ENCODE peak calls at places on chromosomes 16 and 17, in six cellular contexts. I is prostate gland, T is A673, D is HCT116, G is caudate nucleus, Z is A549. R is an unnamed sample.

GRCh38 chr17:28746611-28747045 is 2.8 kb downstream of the TRAF4 start:
- DNase-seq in I (no peak), D (no peak), G (peak), T (no peak), Z (no peak), R (peak)

GRCh38 chr16:49643429-49644142 is 212.3 kb downstream of the ZNF423 start:
- DNase-seq in G (no peak), Z (no peak), T (peak), D (no peak), I (no peak), R (peak)

GRCh38 chr17:74738051-74738996 is 1.3 kb downstream of the RAB37 start:
- DNase-seq in I (no peak), G (no peak), D (no peak), T (no peak), Z (no peak), R (peak)

GRCh38 chr16:30104492-30104891 is 8.5 kb upstream of the YPEL3 start:
- DNase-seq in T (no peak), Z (no peak), G (no peak), I (no peak), D (no peak), R (no peak)

GRCh38 chr16:47815655-47816054 is 340.1 kb downstream of the ABCC12 start:
- DNase-seq in I (no peak), G (no peak), T (no peak), Z (no peak), D (no peak), R (no peak)

GRCh38 chr17:55770220-55770870 is 19.5 kb downstream of the PCTP start:
- DNase-seq in Z (peak), G (no peak), D (peak), I (no peak), T (peak), R (no peak)

GRCh38 chr16:74844041-74844826 is 69.6 kb upstream of the FA2H start:
- DNase-seq in G (no peak), T (no peak), D (no peak), I (no peak), Z (no peak), R (no peak)

GRCh38 chr17:39194089-39194984 is 3.1 kb downstream of the CACNB1 start:
- DNase-seq in Z (peak), I (no peak), G (peak), D (no peak), T (peak), R (peak)

GRCh38 chr17:10547351-10547750 is 2.1 kb downstream of the MYH2 start:
- DNase-seq in G (no peak), Z (no peak), I (no peak), T (no peak), D (no peak), R (no peak)

DNA sequence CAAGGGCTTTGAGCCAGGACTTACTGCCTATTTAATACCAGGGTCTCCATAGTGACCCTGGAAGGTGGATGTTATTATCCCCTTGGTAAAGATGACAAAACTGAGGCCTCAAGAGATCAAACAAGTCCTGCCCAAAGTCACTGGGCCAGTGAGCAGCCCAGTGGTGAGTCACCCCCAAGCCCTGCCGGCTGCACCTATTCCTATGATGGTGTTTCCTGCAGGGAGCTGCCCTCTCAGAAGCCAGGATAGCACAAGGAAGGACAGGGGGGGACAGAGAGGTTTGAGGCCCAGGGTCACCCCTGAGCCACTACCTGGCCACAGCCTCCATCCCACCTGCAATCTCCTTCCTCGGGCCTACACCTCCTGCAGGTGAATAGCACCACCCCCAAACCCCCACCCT is 90.9 kb downstream of the SDK2 start:
- DNase-seq in D (no peak), T (no peak), Z (no peak), G (no peak), I (no peak), R (no peak)
- H3K27ac ChIP-seq in D (no peak), T (no peak), Z (no peak), G (no peak), I (no peak), R (no peak)

GRCh38 chr16:67173808-67174705 is 3.7 kb downstream of the NOL3 start:
- DNase-seq in I (peak), G (peak), D (no peak), Z (peak), T (peak), R (peak)

GRCh38 chr16:67174706-67175231 is 4.4 kb downstream of the NOL3 start:
- DNase-seq in Z (no peak), G (no peak), D (no peak), I (no peak), T (no peak), R (no peak)

GRCh38 chr16:67170168-67170947 is at the start of gene NOL3:
- DNase-seq in D (no peak), Z (peak), G (peak), T (peak), I (peak), R (peak)

GRCh38 chr16:67170948-67171649 is 761 bp downstream of the NOL3 start:
- DNase-seq in Z (peak), D (no peak), T (peak), G (no peak), I (no peak), R (no peak)

GRCh38 chr16:67173323-67173722 is 3.0 kb downstream of the NOL3 start:
- DNase-seq in I (no peak), G (no peak), Z (no peak), T (no peak), D (no peak), R (no peak)
- H3K27ac ChIP-seq in I (peak), G (peak), Z (peak), T (peak), D (peak), R (no peak)

GRCh38 chr16:88382491-88383400 is at the start of gene ZNF469:
- DNase-seq in Z (peak), I (no peak), D (no peak), G (no peak), T (no peak), R (peak)
- H3K27ac ChIP-seq in Z (peak), I (no peak), D (peak), G (peak), T (no peak), R (no peak)

GRCh38 chr16:2816751-2817495 is at the start of gene PRSS21:
- DNase-seq in Z (no peak), D (no peak), T (no peak), G (no peak), I (no peak), R (peak)
- H3K27ac ChIP-seq in Z (no peak), D (no peak), T (no peak), G (no peak), I (no peak), R (no peak)

GRCh38 chr17:61249649-61250301 is 149.9 kb upstream of the TBX2 start:
- DNase-seq in D (no peak), G (no peak), T (no peak), I (no peak), Z (no peak), R (no peak)
- H3K27ac ChIP-seq in D (no peak), G (no peak), T (no peak), I (no peak), Z (peak), R (peak)

GRCh38 chr17:83092931-83093330 is 13.5 kb downstream of the METRNL start:
- DNase-seq in G (no peak), T (no peak), Z (no peak), D (no peak), I (no peak), R (no peak)
- H3K27ac ChIP-seq in G (no peak), T (no peak), Z (no peak), D (no peak), I (no peak), R (no peak)

GRCh38 chr17:82228278-82228841 is 482 bp upstream of the SLC16A3 start:
- DNase-seq in Z (no peak), T (no peak), D (no peak), I (no peak), G (no peak), R (no peak)
- H3K27ac ChIP-seq in Z (peak), T (no peak), D (peak), I (peak), G (peak), R (no peak)

DNA sequence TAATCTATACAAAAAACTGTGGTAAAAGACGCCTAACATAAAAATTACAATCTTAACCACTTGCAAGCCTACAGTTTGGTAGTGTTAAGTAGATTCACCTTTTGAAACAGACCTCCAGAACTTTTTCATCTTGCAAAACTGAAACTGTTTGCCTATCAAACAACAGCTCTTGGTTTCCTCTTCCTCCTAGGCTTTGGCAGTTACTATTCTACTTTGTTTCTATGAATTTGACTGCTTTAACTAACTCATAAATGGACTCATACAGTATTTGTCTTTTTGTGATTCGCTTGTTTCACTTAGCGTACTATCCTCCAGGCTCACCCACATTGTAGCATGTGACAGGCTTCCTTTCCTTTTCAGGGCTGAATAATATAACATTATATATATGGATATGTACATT is 97.0 kb downstream of the PRKCA start:
- DNase-seq in I (no peak), T (no peak), Z (no peak), G (no peak), D (no peak), R (no peak)
- H3K27ac ChIP-seq in I (no peak), T (no peak), Z (no peak), G (no peak), D (no peak), R (no peak)

GRCh38 chr16:81838794-81839193 is 59.7 kb downstream of the PLCG2 start:
- DNase-seq in I (no peak), Z (no peak), D (peak), T (no peak), G (no peak), R (no peak)

GRCh38 chr16:81842564-81843242 is 63.6 kb downstream of the PLCG2 start:
- DNase-seq in G (peak), Z (no peak), I (no peak), T (no peak), D (no peak), R (no peak)

GRCh38 chr16:81837312-81837748 is 58.2 kb downstream of the PLCG2 start:
- DNase-seq in G (no peak), Z (no peak), T (no peak), D (no peak), I (no peak), R (no peak)

GRCh38 chr16:81843243-81843582 is 64.1 kb downstream of the PLCG2 start:
- DNase-seq in D (peak), I (no peak), Z (no peak), G (no peak), T (no peak), R (no peak)

GRCh38 chr16:81841709-81842108 is 62.6 kb downstream of the PLCG2 start:
- DNase-seq in Z (no peak), I (no peak), T (no peak), G (no peak), D (no peak), R (no peak)
- H3K27ac ChIP-seq in Z (no peak), I (no peak), T (no peak), G (no peak), D (no peak), R (no peak)

GRCh38 chr16:68255712-68256111 is 8.6 kb upstream of the SLC7A6 start:
- DNase-seq in G (no peak), D (no peak), Z (no peak), I (no peak), T (no peak), R (no peak)

GRCh38 chr16:68257906-68258800 is 6.2 kb upstream of the SLC7A6 start:
- DNase-seq in T (no peak), G (no peak), I (no peak), D (no peak), Z (no peak), R (peak)

GRCh38 chr16:68259421-68259820 is 4.9 kb upstream of the SLC7A6 start:
- DNase-seq in T (no peak), Z (no peak), I (no peak), G (no peak), D (no peak), R (no peak)

GRCh38 chr16:68259007-68259406 is 5.3 kb upstream of the SLC7A6 start:
- DNase-seq in G (no peak), I (no peak), T (no peak), Z (no peak), D (no peak), R (no peak)

GRCh38 chr16:68257251-68257905 is 6.9 kb upstream of the SLC7A6 start:
- DNase-seq in Z (no peak), G (no peak), T (no peak), D (no peak), I (no peak), R (no peak)
- H3K27ac ChIP-seq in Z (peak), G (no peak), T (no peak), D (peak), I (peak), R (peak)